ENCODE peak calls at places on chromosomes 7 and 10, in four cellular contexts. One of them, this sample, is unnamed.

GRCh38 chr7:14900051-14900450 is 2.5 kb downstream of the DGKB start:
- DNase-seq in HL-60: no peak
- DNase-seq in K562: no peak
- DNase-seq in GM12878: no peak
- DNase-seq in this sample: no peak

GRCh38 chr10:47020491-47020890 is 109.3 kb downstream of the PTPN20 start:
- DNase-seq in HL-60: no peak
- DNase-seq in GM12878: no peak
- DNase-seq in K562: no peak
- DNase-seq in this sample: no peak

GRCh38 chr10:74585231-74586087 is 240.9 kb upstream of the KAT6B start:
- DNase-seq in K562: no peak
- DNase-seq in GM12878: peak
- DNase-seq in HL-60: no peak
- DNase-seq in this sample: no peak

GRCh38 chr10:50369931-50370330 is 118.6 kb upstream of the ASAH2 start:
- DNase-seq in GM12878: no peak
- DNase-seq in HL-60: no peak
- DNase-seq in K562: no peak
- DNase-seq in this sample: no peak

GRCh38 chr7:3282457-3282856 is 18.6 kb upstream of the SDK1 start:
- DNase-seq in K562: no peak
- DNase-seq in HL-60: no peak
- DNase-seq in GM12878: no peak
- DNase-seq in this sample: no peak

GRCh38 chr10:131424836-131425506 is 113.5 kb upstream of the TCERG1L start:
- DNase-seq in GM12878: no peak
- DNase-seq in HL-60: no peak
- DNase-seq in K562: no peak
- DNase-seq in this sample: no peak

GRCh38 chr7:110388451-110388850 is 702.5 kb upstream of the LRRN3 start:
- DNase-seq in GM12878: no peak
- DNase-seq in K562: no peak
- DNase-seq in HL-60: no peak
- DNase-seq in this sample: no peak

GRCh38 chr10:116168329-116168728 is 104.7 kb downstream of the GFRA1 start:
- DNase-seq in GM12878: no peak
- DNase-seq in HL-60: no peak
- DNase-seq in K562: no peak
- DNase-seq in this sample: no peak

GRCh38 chr7:43482679-43483252 is 100.1 kb upstream of the STK17A start:
- DNase-seq in HL-60: no peak
- DNase-seq in K562: no peak
- DNase-seq in GM12878: no peak
- DNase-seq in this sample: no peak

GRCh38 chr10:24465899-24466615 is 257.1 kb downstream of the KIAA1217 start:
- DNase-seq in GM12878: peak
- DNase-seq in HL-60: no peak
- DNase-seq in K562: peak
- DNase-seq in this sample: no peak

GRCh38 chr7:151903249-151904032 is 26.5 kb upstream of the PRKAG2 start:
- DNase-seq in GM12878: no peak
- DNase-seq in HL-60: no peak
- DNase-seq in K562: no peak
- DNase-seq in this sample: no peak

GRCh38 chr7:150824379-150825177 is 24.0 kb downstream of the TMEM176A start:
- DNase-seq in HL-60: no peak
- DNase-seq in GM12878: no peak
- DNase-seq in K562: peak
- DNase-seq in this sample: no peak

GRCh38 chr10:121356187-121356586 is 242.1 kb downstream of the FGFR2 start:
- DNase-seq in GM12878: no peak
- DNase-seq in K562: no peak
- DNase-seq in HL-60: no peak
- DNase-seq in this sample: no peak

GRCh38 chr7:120053390-120053961 is 219.5 kb upstream of the KCND2 start:
- DNase-seq in HL-60: peak
- DNase-seq in GM12878: no peak
- DNase-seq in K562: no peak
- DNase-seq in this sample: no peak

GRCh38 chr10:47326306-47326926 is 4.2 kb downstream of the GDF2 start:
- DNase-seq in K562: peak
- DNase-seq in HL-60: no peak
- DNase-seq in GM12878: no peak
- DNase-seq in this sample: no peak

GRCh38 chr10:52895066-52895465 is 122.5 kb upstream of the MBL2 start:
- DNase-seq in K562: no peak
- DNase-seq in HL-60: no peak
- DNase-seq in GM12878: no peak
- DNase-seq in this sample: no peak

GRCh38 chr7:91512958-91513357 is 248.7 kb downstream of the FZD1 start:
- DNase-seq in GM12878: no peak
- DNase-seq in K562: peak
- DNase-seq in HL-60: no peak
- DNase-seq in this sample: no peak

GRCh38 chr10:15795000-15795792 is 65.1 kb downstream of the MINDY3 start:
- DNase-seq in GM12878: no peak
- DNase-seq in HL-60: no peak
- DNase-seq in K562: peak
- DNase-seq in this sample: no peak

DNA sequence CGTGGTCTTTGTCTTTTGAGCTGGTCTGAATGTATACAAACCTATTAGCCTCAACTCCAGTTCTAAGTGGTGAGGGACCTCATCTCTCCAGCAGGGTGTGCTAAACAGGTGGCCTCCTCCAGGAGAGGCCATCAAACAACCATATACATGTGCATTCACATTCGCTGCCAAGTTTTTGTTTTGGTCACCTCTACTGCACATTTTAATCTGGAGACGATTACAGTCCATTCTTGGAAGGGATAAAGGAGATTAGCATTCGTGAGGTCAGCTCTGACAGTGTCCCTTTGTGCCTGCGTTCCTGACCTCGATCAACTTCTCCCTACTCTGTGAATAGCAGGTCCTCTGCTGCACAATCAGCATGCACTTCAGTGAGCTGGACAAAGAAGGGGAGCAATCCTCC is 60.8 kb downstream of the RHOBTB1 start:
- DNase-seq in K562: peak
- DNase-seq in GM12878: no peak
- DNase-seq in HL-60: peak
- DNase-seq in this sample: peak
- TF ChIP-seq SPI1 in K562: no peak
- TF ChIP-seq SPI1 in GM12878: no peak
- TF ChIP-seq SPI1 in HL-60: no peak
- TF ChIP-seq SPI1 in this sample: no peak

DNA sequence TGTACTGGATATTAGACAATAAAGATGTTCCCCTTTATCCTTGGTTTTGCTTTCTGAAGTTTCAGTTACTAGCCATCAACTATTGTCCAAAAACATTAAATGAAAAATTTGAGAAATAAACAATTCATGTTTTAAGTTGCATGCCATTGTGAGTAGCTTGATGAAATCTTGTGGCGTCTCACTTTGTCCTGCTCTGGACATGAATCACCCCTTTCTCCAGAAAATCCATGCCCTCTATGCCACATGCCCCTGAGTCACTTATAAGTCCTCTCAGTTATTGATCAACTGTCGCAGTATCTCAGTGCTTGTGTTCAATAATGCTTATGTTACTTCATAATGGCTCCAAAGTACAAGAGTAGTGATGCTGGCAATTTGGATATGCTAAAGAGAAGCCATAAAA is 207.9 kb upstream of the FERD3L start:
- DNase-seq in GM12878: no peak
- DNase-seq in K562: no peak
- DNase-seq in HL-60: no peak
- DNase-seq in this sample: no peak
- TF ChIP-seq SPI1 in GM12878: no peak
- TF ChIP-seq SPI1 in K562: no peak
- TF ChIP-seq SPI1 in HL-60: no peak
- TF ChIP-seq SPI1 in this sample: no peak

GRCh38 chr7:21719846-21720245 is 177.0 kb downstream of the DNAH11 start:
- DNase-seq in HL-60: no peak
- DNase-seq in K562: no peak
- DNase-seq in GM12878: no peak
- DNase-seq in this sample: no peak
- TF ChIP-seq SPI1 in HL-60: no peak
- TF ChIP-seq SPI1 in K562: no peak
- TF ChIP-seq SPI1 in GM12878: no peak
- TF ChIP-seq SPI1 in this sample: no peak

DNA sequence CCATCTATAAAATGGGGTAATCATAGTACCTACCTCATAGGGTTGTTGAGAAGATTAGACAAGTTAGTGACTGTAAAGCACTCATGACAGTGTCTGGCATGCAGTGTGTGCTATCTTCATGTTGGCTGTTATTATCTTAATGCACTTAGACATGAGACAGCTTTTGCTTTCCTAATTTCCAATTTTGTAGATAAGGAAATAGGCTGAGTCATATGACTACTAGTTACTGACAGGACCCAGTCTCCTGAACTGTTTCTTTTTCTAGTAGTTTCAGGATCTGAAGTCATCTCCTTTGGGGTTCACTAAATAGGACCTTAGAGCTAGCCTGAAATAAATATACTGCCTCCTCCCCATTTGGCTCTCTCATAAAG is 74.2 kb downstream of the SNX10 start:
- DNase-seq in GM12878: no peak
- DNase-seq in HL-60: no peak
- DNase-seq in K562: no peak
- DNase-seq in this sample: no peak
- TF ChIP-seq SPI1 in GM12878: no peak
- TF ChIP-seq SPI1 in HL-60: no peak
- TF ChIP-seq SPI1 in K562: no peak
- TF ChIP-seq SPI1 in this sample: no peak

GRCh38 chr10:3757250-3757637 is 27.8 kb downstream of the KLF6 start:
- DNase-seq in HL-60: no peak
- DNase-seq in GM12878: no peak
- DNase-seq in K562: no peak
- DNase-seq in this sample: no peak

GRCh38 chr10:3758491-3758970 is 26.5 kb downstream of the KLF6 start:
- DNase-seq in HL-60: no peak
- DNase-seq in GM12878: no peak
- DNase-seq in K562: no peak
- DNase-seq in this sample: no peak

GRCh38 chr10:3756360-3756740 is 28.7 kb downstream of the KLF6 start:
- DNase-seq in GM12878: no peak
- DNase-seq in K562: no peak
- DNase-seq in HL-60: no peak
- DNase-seq in this sample: no peak

GRCh38 chr10:3759397-3759796 is 25.6 kb downstream of the KLF6 start:
- DNase-seq in HL-60: no peak
- DNase-seq in K562: no peak
- DNase-seq in GM12878: no peak
- DNase-seq in this sample: no peak

DNA sequence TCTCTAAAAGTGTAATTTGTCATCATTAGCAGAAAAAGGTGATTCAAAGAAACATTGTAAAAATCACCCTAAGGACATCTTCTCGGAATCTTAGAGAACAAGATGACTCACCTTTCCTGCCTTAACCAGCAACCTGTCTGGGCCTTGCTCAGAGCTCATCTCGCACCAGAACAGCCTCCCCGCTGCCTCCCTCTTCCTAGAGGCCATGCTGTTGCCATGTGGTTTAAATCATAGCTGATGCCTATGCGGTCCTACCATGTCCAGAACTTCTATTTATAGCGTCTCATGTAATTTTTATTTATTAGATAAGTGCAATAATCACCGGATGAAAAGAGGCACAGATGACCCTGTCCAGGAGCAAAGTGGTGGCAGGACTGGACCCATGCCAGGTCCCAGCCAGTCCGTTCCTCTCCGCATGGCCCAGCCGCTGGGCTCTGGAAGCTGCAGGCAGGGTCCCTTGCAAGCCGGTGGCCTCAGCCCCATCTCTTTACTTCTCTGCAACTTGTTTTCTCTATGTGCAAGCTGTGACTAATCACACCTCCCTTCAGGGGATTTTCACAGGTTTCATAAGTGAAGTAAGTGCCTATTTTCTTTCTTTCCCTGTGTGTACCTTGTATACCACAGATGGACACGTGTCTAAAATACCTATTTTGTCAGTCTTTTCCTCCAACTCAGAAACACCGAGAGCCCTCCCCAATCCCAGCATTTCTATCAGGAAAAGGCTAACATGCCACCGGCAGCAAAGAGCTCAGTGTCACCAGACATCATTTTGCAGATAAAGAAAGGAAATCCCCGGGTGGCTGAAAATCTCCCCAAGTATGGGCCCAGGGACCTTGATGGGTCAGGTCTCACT is 27.1 kb downstream of the KLF6 start:
- DNase-seq in K562: no peak
- DNase-seq in HL-60: no peak
- DNase-seq in GM12878: peak
- DNase-seq in this sample: no peak
- TF ChIP-seq SPI1 in K562: no peak
- TF ChIP-seq SPI1 in HL-60: no peak
- TF ChIP-seq SPI1 in GM12878: no peak
- TF ChIP-seq SPI1 in this sample: peak

This sample was measured in GM12891.